ENCODE peak calls at places on chromosomes 12 and 14, in seven cellular contexts. V is GM12878, G is HCT116, Q is SK-N-SH, D is H1, O is K562, C is HepG2. Z is an unnamed sample.

GRCh38 chr12:11838403-11838802 is 188.9 kb downstream of the ETV6 start:
- DNase-seq in V (no peak), G (no peak), Q (no peak), D (no peak), O (no peak), C (no peak), Z (no peak)

GRCh38 chr12:42541965-42542364 is 47.6 kb downstream of the PRICKLE1 start:
- DNase-seq in V (no peak), G (no peak), Q (no peak), D (no peak), O (no peak), C (no peak), Z (no peak)

GRCh38 chr14:89284368-89285058 is 132.5 kb downstream of the FOXN3 start:
- DNase-seq in V (no peak), G (no peak), Q (no peak), D (no peak), O (no peak), C (no peak), Z (no peak)

GRCh38 chr12:52232233-52232915 is 669 bp upstream of the KRT7 start:
- DNase-seq in V (no peak), G (no peak), Q (peak), D (no peak), O (no peak), C (no peak), Z (no peak)

GRCh38 chr14:71322660-71323250 is 415.5 kb downstream of the PCNX1 start:
- DNase-seq in V (peak), G (no peak), Q (peak), D (no peak), O (peak), C (no peak), Z (peak)

GRCh38 chr14:103104654-103105511 is 10.4 kb downstream of the EXOC3L4 start:
- DNase-seq in V (no peak), G (no peak), Q (peak), D (no peak), O (peak), C (no peak), Z (peak)

GRCh38 chr14:77003960-77004710 is 24.4 kb downstream of the IRF2BPL start:
- DNase-seq in V (no peak), G (no peak), Q (no peak), D (no peak), O (no peak), C (no peak), Z (peak)

GRCh38 chr12:116276433-116277216 is 868 bp downstream of the MED13L start:
- DNase-seq in V (no peak), G (no peak), Q (peak), D (no peak), O (peak), C (peak), Z (no peak)

GRCh38 chr14:72583316-72584272 is 310.3 kb downstream of the DPF3 start:
- DNase-seq in V (no peak), G (no peak), Q (no peak), D (no peak), O (no peak), C (no peak), Z (no peak)

GRCh38 chr12:98868076-98868475 is 223.0 kb downstream of the APAF1 start:
- DNase-seq in V (no peak), G (no peak), Q (no peak), D (no peak), O (no peak), C (no peak), Z (no peak)

GRCh38 chr12:52633383-52633782 is 15.0 kb upstream of the KRT73 start:
- DNase-seq in V (no peak), G (no peak), Q (no peak), D (no peak), O (no peak), C (no peak), Z (no peak)

GRCh38 chr14:31937730-31938346 is 139.3 kb upstream of the ARHGAP5 start:
- DNase-seq in V (peak), G (peak), Q (no peak), D (no peak), O (peak), C (peak), Z (no peak)

GRCh38 chr12:2999265-2999841 is 40.2 kb downstream of the TEAD4 start:
- DNase-seq in V (no peak), G (no peak), Q (no peak), D (no peak), O (peak), C (no peak), Z (no peak)

GRCh38 chr12:9784326-9784725 is 23.6 kb upstream of the CD69 start:
- DNase-seq in V (no peak), G (no peak), Q (no peak), D (no peak), O (no peak), C (no peak), Z (no peak)

GRCh38 chr14:35044939-35045797 is 904 bp upstream of the FAM177A1 start:
- DNase-seq in V (no peak), G (no peak), Q (peak), D (no peak), O (no peak), C (no peak), Z (no peak)

GRCh38 chr14:37150414-37150813 is 22.0 kb downstream of the SLC25A21 start:
- DNase-seq in V (no peak), G (no peak), Q (peak), D (no peak), O (peak), C (peak), Z (no peak)

GRCh38 chr12:113462117-113462774 is 9.4 kb downstream of the LHX5 start:
- DNase-seq in V (no peak), G (peak), Q (peak), D (no peak), O (peak), C (peak), Z (peak)

GRCh38 chr14:99359906-99360305 is 87.9 kb upstream of the BCL11B start:
- DNase-seq in V (no peak), G (no peak), Q (no peak), D (no peak), O (no peak), C (no peak), Z (no peak)

DNA sequence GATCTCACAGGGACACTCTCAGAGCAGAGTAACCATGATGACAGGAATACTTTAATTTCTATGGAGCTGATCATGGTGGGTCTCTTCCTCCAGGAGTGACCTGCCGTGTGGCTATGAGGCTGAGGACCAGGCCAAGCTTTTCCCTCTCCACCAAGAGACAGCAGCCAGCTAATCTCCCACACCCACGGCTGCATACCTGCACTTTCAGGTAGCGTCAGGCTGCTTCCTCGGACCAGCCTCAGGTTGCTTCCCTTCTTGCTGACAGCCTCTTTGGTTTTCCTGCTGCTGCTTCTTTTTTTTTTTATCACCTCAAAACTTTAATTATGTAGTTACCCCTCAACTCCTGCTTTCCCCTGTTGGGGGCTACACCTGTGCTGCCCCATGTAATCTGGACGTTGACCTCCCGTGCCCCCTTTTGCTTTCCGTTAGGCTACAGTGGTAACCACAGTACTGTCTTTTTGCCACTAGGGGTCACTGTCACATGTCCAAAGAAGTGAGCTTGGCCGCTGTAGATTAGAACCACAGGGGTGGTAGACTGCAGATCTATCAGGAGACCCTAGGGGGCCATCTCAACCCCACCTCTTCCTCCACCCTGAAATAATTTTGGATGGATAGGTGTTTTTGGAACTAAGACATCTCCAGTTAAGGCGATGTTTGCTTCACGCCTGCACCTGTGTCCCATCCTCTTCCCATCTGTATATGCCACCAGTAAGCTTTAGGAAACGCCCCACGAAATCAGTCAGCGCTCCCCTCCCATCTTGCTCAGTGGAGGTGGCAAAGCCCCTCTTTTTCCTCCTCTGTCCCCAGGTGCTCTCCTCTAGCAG is 7.8 kb upstream of the PIP4K2C start:
- DNase-seq in V (peak), G (peak), Q (peak), D (peak), O (peak), C (peak), Z (peak)
- TF ChIP-seq JUND in V (no peak), G (no peak), Q (no peak), D (no peak), O (peak), C (no peak), Z (no peak)

GRCh38 chr12:6049587-6049986 is 74.9 kb downstream of the VWF start:
- DNase-seq in V (no peak), G (no peak), Q (no peak), D (no peak), O (no peak), C (no peak), Z (no peak)

GRCh38 chr12:6046511-6047180 is 77.8 kb downstream of the VWF start:
- DNase-seq in V (no peak), G (no peak), Q (no peak), D (no peak), O (no peak), C (no peak), Z (no peak)

GRCh38 chr12:6045438-6045837 is 79.0 kb downstream of the VWF start:
- DNase-seq in V (no peak), G (no peak), Q (no peak), D (no peak), O (no peak), C (no peak), Z (no peak)

GRCh38 chr12:6049992-6050391 is 74.5 kb downstream of the VWF start:
- DNase-seq in V (no peak), G (no peak), Q (no peak), D (no peak), O (peak), C (peak), Z (no peak)

GRCh38 chr12:6047249-6048227 is 76.9 kb downstream of the VWF start:
- DNase-seq in V (no peak), G (no peak), Q (no peak), D (no peak), O (no peak), C (no peak), Z (no peak)
- TF ChIP-seq JUND in V (no peak), G (no peak), Q (no peak), D (no peak), O (no peak), C (no peak), Z (no peak)

GRCh38 chr12:19397534-19397933 is 41.8 kb upstream of the AEBP2 start:
- DNase-seq in V (no peak), G (no peak), Q (no peak), D (no peak), O (no peak), C (no peak), Z (no peak)
- TF ChIP-seq JUND in V (no peak), G (no peak), Q (no peak), D (no peak), O (no peak), C (no peak), Z (no peak)

DNA sequence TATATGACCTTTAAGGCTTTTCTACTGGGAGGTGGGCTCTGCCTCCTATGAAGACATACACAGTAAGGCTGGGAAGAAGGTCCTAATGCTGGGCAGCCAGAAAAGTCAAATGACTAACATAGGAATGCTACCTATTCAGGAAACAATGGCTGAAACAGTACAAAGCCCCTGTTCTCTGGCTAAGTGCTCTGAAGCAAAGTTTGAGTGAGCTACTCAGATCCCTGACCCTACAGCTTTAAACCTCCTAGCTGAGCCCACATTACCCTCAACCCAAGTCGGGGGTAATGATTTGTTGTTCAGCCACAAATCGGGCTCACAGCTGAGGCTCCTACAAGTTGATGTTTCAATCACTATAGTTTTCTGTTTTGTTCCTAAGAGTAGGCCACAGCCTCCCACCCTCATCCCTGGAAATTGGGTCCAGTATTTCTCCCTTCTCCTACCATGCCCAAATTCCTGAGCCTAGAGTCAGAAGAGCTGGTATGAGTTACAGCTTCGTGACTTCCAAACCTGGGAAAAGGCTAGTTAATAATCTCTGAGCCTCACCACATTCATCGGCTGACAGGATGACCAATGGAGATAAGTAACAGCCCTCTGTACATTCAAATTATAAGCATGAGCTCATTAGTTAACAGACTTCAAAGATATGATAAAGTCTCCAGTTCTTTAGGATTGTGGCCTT is 46.5 kb downstream of the BTBD7 start:
- DNase-seq in V (no peak), G (no peak), Q (no peak), D (no peak), O (no peak), C (no peak), Z (no peak)
- TF ChIP-seq JUND in V (no peak), G (no peak), Q (no peak), D (no peak), O (no peak), C (no peak), Z (no peak)

DNA sequence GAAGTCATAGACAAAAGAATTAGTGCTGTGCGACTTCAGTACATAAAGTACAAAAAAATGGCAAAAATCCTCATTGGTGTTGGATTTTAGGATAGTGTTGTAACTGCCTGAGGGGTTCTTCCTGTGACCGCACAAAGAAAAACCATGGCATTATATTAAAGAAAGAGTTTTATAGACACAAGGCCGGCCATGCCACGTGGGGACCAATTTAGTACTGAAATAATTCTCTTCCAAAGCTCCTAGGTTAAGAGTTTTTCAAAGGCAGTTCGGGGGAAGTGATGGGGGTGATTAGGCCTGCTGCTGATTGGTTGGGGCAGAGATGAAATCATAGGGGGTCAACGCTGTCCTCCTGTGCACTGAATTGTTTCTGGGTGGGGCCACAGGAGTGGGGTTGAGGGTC is 150.9 kb upstream of the EEA1 start:
- DNase-seq in V (no peak), G (no peak), Q (no peak), D (no peak), O (no peak), C (no peak), Z (no peak)
- TF ChIP-seq JUND in V (no peak), G (no peak), Q (no peak), D (no peak), O (no peak), C (no peak), Z (no peak)

DNA sequence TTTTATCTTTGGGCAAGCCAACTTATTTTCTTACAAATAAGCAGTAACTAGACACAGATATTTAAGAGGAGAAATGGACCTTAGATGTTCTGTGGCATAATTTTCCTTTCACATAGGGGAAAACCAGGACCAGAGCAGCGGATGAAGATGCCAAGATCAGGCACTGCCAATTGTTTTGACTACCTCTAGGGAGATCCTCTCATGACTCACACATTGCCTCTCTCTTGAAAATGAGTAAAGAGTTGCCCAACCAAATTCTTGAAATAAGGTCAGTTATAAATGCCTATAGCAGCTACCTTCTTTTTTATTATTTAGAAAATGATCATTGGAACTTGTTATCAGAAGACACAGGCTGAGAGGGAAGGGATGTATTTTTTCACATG is 263.4 kb upstream of the PLEKHG7 start:
- DNase-seq in V (no peak), G (no peak), Q (no peak), D (no peak), O (no peak), C (no peak), Z (no peak)
- TF ChIP-seq JUND in V (no peak), G (no peak), Q (no peak), D (no peak), O (no peak), C (no peak), Z (no peak)

GRCh38 chr12:14611640-14612203 is 44.0 kb upstream of the PLBD1 start:
- DNase-seq in V (no peak), G (no peak), Q (no peak), D (no peak), O (no peak), C (no peak), Z (no peak)
- TF ChIP-seq JUND in V (no peak), G (no peak), Q (no peak), D (no peak), O (no peak), C (no peak), Z (no peak)